ENCODE peak calls at places on chromosome 19, in ten cellular contexts. K, D, O, G, C, A, Q, E, U and V are unnamed samples.

GRCh38 chr19:39127812-39128510 is 2.4 kb downstream of the PAK4 start:
- DNase-seq in K (no peak), D (no peak), O (no peak), G (no peak), C (no peak), A (no peak), Q (no peak), E (no peak), U (no peak), V (no peak)

GRCh38 chr19:13022111-13022858 is 27.0 kb downstream of the NFIX start:
- DNase-seq in K (no peak), D (no peak), O (no peak), G (no peak), C (no peak), A (no peak), Q (no peak), E (no peak), U (no peak), V (no peak)

GRCh38 chr19:3968556-3969434 is 2.1 kb downstream of the DAPK3 start:
- DNase-seq in K (no peak), D (peak; percentile 99), O (no peak), G (no peak), C (no peak), A (no peak), Q (no peak), E (peak; percentile 99), U (peak; percentile 92), V (peak; percentile 19)

GRCh38 chr19:4889034-4889825 is 13.5 kb downstream of the ARRDC5 start:
- DNase-seq in K (no peak), D (peak; percentile 70), O (no peak), G (no peak), C (no peak), A (no peak), Q (no peak), E (no peak), U (no peak), V (no peak)

GRCh38 chr19:42189133-42189532 is 28.3 kb downstream of the DEDD2 start:
- DNase-seq in K (no peak), D (peak; percentile 4), O (no peak), G (no peak), C (no peak), A (no peak), Q (no peak), E (no peak), U (no peak), V (no peak)

GRCh38 chr19:17244618-17245534 is 843 bp downstream of the NR2F6 start:
- DNase-seq in K (no peak), D (no peak), O (no peak), G (no peak), C (no peak), A (no peak), Q (no peak), E (no peak), U (peak; percentile 50), V (no peak)

GRCh38 chr19:2814426-2814825 is 5.2 kb upstream of the ZNF554 start:
- DNase-seq in K (no peak), D (no peak), O (no peak), G (no peak), C (no peak), A (no peak), Q (no peak), E (no peak), U (no peak), V (no peak)

GRCh38 chr19:996051-996838 is 4.0 kb upstream of the GRIN3B start:
- DNase-seq in K (peak; percentile 48), D (no peak), O (peak; percentile 83), G (no peak), C (peak; percentile 84), A (peak; percentile 82), Q (peak; percentile 39), E (no peak), U (no peak), V (peak; percentile 57)

GRCh38 chr19:3045885-3046603 is 16.3 kb downstream of the TLE5 start:
- DNase-seq in K (no peak), D (no peak), O (no peak), G (no peak), C (no peak), A (no peak), Q (no peak), E (no peak), U (no peak), V (no peak)

GRCh38 chr19:23802290-23802689 is 43.6 kb upstream of the ZNF681 start:
- DNase-seq in K (no peak), D (peak; percentile 2), O (no peak), G (no peak), C (no peak), A (no peak), Q (no peak), E (no peak), U (no peak), V (no peak)

GRCh38 chr19:18310118-18310909 is 12.6 kb downstream of the LSM4 start:
- DNase-seq in K (no peak), D (no peak), O (no peak), G (no peak), C (no peak), A (no peak), Q (no peak), E (no peak), U (no peak), V (no peak)

GRCh38 chr19:29285878-29286277 is 72.9 kb upstream of the UQCRFS1 start:
- DNase-seq in K (no peak), D (no peak), O (no peak), G (no peak), C (peak; percentile 48), A (no peak), Q (no peak), E (no peak), U (no peak), V (no peak)

GRCh38 chr19:38838208-38838985 is 6.8 kb upstream of the ECH1 start:
- DNase-seq in K (peak; percentile 56), D (peak; percentile 69), O (no peak), G (no peak), C (peak; percentile 82), A (no peak), Q (no peak), E (no peak), U (no peak), V (no peak)

GRCh38 chr19:12953456-12954149 is 3.4 kb downstream of the GADD45GIP1 start:
- DNase-seq in K (no peak), D (no peak), O (no peak), G (no peak), C (no peak), A (no peak), Q (no peak), E (no peak), U (no peak), V (no peak)

GRCh38 chr19:679418-680286 is 3.5 kb downstream of the FSTL3 start:
- DNase-seq in K (no peak), D (peak; percentile 25), O (no peak), G (peak; percentile 19), C (peak; percentile 72), A (peak; percentile 17), Q (no peak), E (peak; percentile 35), U (peak; percentile 88), V (peak; percentile 61)

GRCh38 chr19:35069706-35070105 is 28.2 kb downstream of the HPN start:
- DNase-seq in K (no peak), D (no peak), O (no peak), G (no peak), C (no peak), A (no peak), Q (no peak), E (no peak), U (no peak), V (no peak)

GRCh38 chr19:18291019-18291524 is 9.7 kb upstream of the JUND start:
- DNase-seq in K (no peak), D (no peak), O (no peak), G (no peak), C (peak; percentile 71), A (no peak), Q (no peak), E (no peak), U (peak; percentile 37), V (peak; percentile 39)

GRCh38 chr19:52689804-52690394 is 44.9 kb downstream of the ZNF611 start:
- DNase-seq in K (peak; percentile 11), D (no peak), O (peak; percentile 22), G (no peak), C (peak; percentile 79), A (no peak), Q (peak; percentile 1), E (no peak), U (peak; percentile 63), V (peak; percentile 52)

GRCh38 chr19:17829855-17830566 is 8.7 kb upstream of the INSL3 start:
- DNase-seq in K (no peak), D (peak; percentile 62), O (no peak), G (no peak), C (no peak), A (no peak), Q (no peak), E (no peak), U (peak; percentile 65), V (no peak)

GRCh38 chr19:47619763-47620162 is 10.8 kb downstream of the BICRA start:
- DNase-seq in K (no peak), D (no peak), O (no peak), G (no peak), C (no peak), A (no peak), Q (no peak), E (no peak), U (no peak), V (no peak)

GRCh38 chr19:10037809-10038208 is 24.5 kb downstream of the RDH8 start:
- DNase-seq in K (no peak), D (no peak), O (no peak), G (no peak), C (no peak), A (no peak), Q (no peak), E (no peak), U (no peak), V (no peak)

GRCh38 chr19:46736544-46737274 is 9.1 kb upstream of the FKRP start:
- DNase-seq in K (no peak), D (no peak), O (no peak), G (no peak), C (no peak), A (no peak), Q (no peak), E (no peak), U (peak; percentile 62), V (no peak)

GRCh38 chr19:29255912-29256311 is 43.0 kb upstream of the UQCRFS1 start:
- DNase-seq in K (no peak), D (no peak), O (no peak), G (no peak), C (no peak), A (no peak), Q (no peak), E (no peak), U (no peak), V (no peak)